ENCODE peak calls at places on chromosomes 1 and 21, in seven cellular contexts. One of them, this sample, is unnamed.

GRCh38 chr1:187476671-187477070 is 647.9 kb downstream of the PLA2G4A start:
- DNase-seq in neural progenitor cell: peak
- DNase-seq in hepatocyte: no peak
- DNase-seq in HL-60: no peak
- DNase-seq in CD8-positive, alpha-beta T cell: no peak
- DNase-seq in SK-N-SH: peak
- DNase-seq in lower lobe of right lung: no peak
- DNase-seq in this sample: no peak

GRCh38 chr1:59605184-59605583 is 209.6 kb upstream of the HOOK1 start:
- DNase-seq in neural progenitor cell: no peak
- DNase-seq in SK-N-SH: no peak
- DNase-seq in HL-60: no peak
- DNase-seq in CD8-positive, alpha-beta T cell: no peak
- DNase-seq in lower lobe of right lung: no peak
- DNase-seq in hepatocyte: no peak
- DNase-seq in this sample: no peak

GRCh38 chr1:43067856-43068751 is 104.0 kb downstream of the EBNA1BP2 start:
- DNase-seq in lower lobe of right lung: no peak
- DNase-seq in SK-N-SH: peak
- DNase-seq in neural progenitor cell: peak
- DNase-seq in CD8-positive, alpha-beta T cell: peak
- DNase-seq in hepatocyte: no peak
- DNase-seq in HL-60: no peak
- DNase-seq in this sample: no peak

GRCh38 chr1:18297896-18298648 is 182.7 kb upstream of the KLHDC7A start:
- DNase-seq in neural progenitor cell: peak
- DNase-seq in lower lobe of right lung: no peak
- DNase-seq in HL-60: no peak
- DNase-seq in SK-N-SH: no peak
- DNase-seq in CD8-positive, alpha-beta T cell: no peak
- DNase-seq in hepatocyte: no peak
- DNase-seq in this sample: no peak

GRCh38 chr21:45219517-45219916 is 68.2 kb downstream of the POFUT2 start:
- DNase-seq in hepatocyte: no peak
- DNase-seq in SK-N-SH: no peak
- DNase-seq in HL-60: no peak
- DNase-seq in CD8-positive, alpha-beta T cell: no peak
- DNase-seq in neural progenitor cell: no peak
- DNase-seq in lower lobe of right lung: no peak
- DNase-seq in this sample: no peak

GRCh38 chr21:18987515-18988026 is 584.0 kb upstream of the TMPRSS15 start:
- DNase-seq in SK-N-SH: no peak
- DNase-seq in HL-60: no peak
- DNase-seq in neural progenitor cell: no peak
- DNase-seq in CD8-positive, alpha-beta T cell: no peak
- DNase-seq in hepatocyte: no peak
- DNase-seq in lower lobe of right lung: no peak
- DNase-seq in this sample: no peak

GRCh38 chr1:98260839-98261238 is 340.0 kb upstream of the DPYD start:
- DNase-seq in hepatocyte: no peak
- DNase-seq in HL-60: no peak
- DNase-seq in SK-N-SH: no peak
- DNase-seq in lower lobe of right lung: no peak
- DNase-seq in CD8-positive, alpha-beta T cell: no peak
- DNase-seq in neural progenitor cell: no peak
- DNase-seq in this sample: no peak

GRCh38 chr21:46253610-46254124 is 25.1 kb upstream of the LSS start:
- DNase-seq in CD8-positive, alpha-beta T cell: peak
- DNase-seq in hepatocyte: peak
- DNase-seq in lower lobe of right lung: no peak
- DNase-seq in neural progenitor cell: no peak
- DNase-seq in HL-60: peak
- DNase-seq in SK-N-SH: no peak
- DNase-seq in this sample: no peak

GRCh38 chr1:11655263-11656079 is 794 bp downstream of the FBXO44 start:
- DNase-seq in hepatocyte: no peak
- DNase-seq in neural progenitor cell: peak
- DNase-seq in CD8-positive, alpha-beta T cell: no peak
- DNase-seq in lower lobe of right lung: no peak
- DNase-seq in HL-60: no peak
- DNase-seq in SK-N-SH: no peak
- DNase-seq in this sample: no peak

GRCh38 chr1:25780318-25781129 is 19.5 kb upstream of the SELENON start:
- DNase-seq in lower lobe of right lung: no peak
- DNase-seq in neural progenitor cell: peak
- DNase-seq in SK-N-SH: no peak
- DNase-seq in HL-60: no peak
- DNase-seq in hepatocyte: peak
- DNase-seq in CD8-positive, alpha-beta T cell: no peak
- DNase-seq in this sample: no peak

GRCh38 chr1:95086949-95087533 is 14.3 kb upstream of the ALG14 start:
- DNase-seq in SK-N-SH: no peak
- DNase-seq in CD8-positive, alpha-beta T cell: no peak
- DNase-seq in HL-60: no peak
- DNase-seq in neural progenitor cell: no peak
- DNase-seq in hepatocyte: peak
- DNase-seq in lower lobe of right lung: no peak
- DNase-seq in this sample: no peak

GRCh38 chr1:152580433-152580832 is at the start of gene LCE3D:
- DNase-seq in lower lobe of right lung: no peak
- DNase-seq in HL-60: no peak
- DNase-seq in SK-N-SH: no peak
- DNase-seq in CD8-positive, alpha-beta T cell: no peak
- DNase-seq in neural progenitor cell: no peak
- DNase-seq in hepatocyte: no peak
- DNase-seq in this sample: no peak

GRCh38 chr1:43509007-43509739 is 21.5 kb upstream of the PTPRF start:
- DNase-seq in CD8-positive, alpha-beta T cell: no peak
- DNase-seq in hepatocyte: no peak
- DNase-seq in SK-N-SH: no peak
- DNase-seq in HL-60: no peak
- DNase-seq in neural progenitor cell: no peak
- DNase-seq in lower lobe of right lung: no peak
- DNase-seq in this sample: no peak

GRCh38 chr1:29417971-29418370 is 181.6 kb downstream of the PTPRU start:
- DNase-seq in neural progenitor cell: no peak
- DNase-seq in HL-60: no peak
- DNase-seq in lower lobe of right lung: no peak
- DNase-seq in CD8-positive, alpha-beta T cell: no peak
- DNase-seq in hepatocyte: no peak
- DNase-seq in SK-N-SH: no peak
- DNase-seq in this sample: no peak

GRCh38 chr1:160637821-160638539 is 8.9 kb downstream of the SLAMF1 start:
- DNase-seq in lower lobe of right lung: no peak
- DNase-seq in SK-N-SH: no peak
- DNase-seq in CD8-positive, alpha-beta T cell: peak
- DNase-seq in HL-60: no peak
- DNase-seq in neural progenitor cell: no peak
- DNase-seq in hepatocyte: no peak
- DNase-seq in this sample: no peak

GRCh38 chr1:53583021-53583902 is 124.1 kb downstream of the DMRTB1 start:
- DNase-seq in neural progenitor cell: no peak
- DNase-seq in lower lobe of right lung: no peak
- DNase-seq in HL-60: no peak
- DNase-seq in CD8-positive, alpha-beta T cell: no peak
- DNase-seq in hepatocyte: peak
- DNase-seq in SK-N-SH: no peak
- DNase-seq in this sample: no peak

GRCh38 chr1:1758059-1758621 is 20.1 kb downstream of the NADK start:
- DNase-seq in neural progenitor cell: no peak
- DNase-seq in HL-60: no peak
- DNase-seq in SK-N-SH: no peak
- DNase-seq in CD8-positive, alpha-beta T cell: no peak
- DNase-seq in hepatocyte: no peak
- DNase-seq in lower lobe of right lung: peak
- DNase-seq in this sample: no peak

GRCh38 chr21:41895643-41896493 is 16.7 kb upstream of the PRDM15 start:
- DNase-seq in SK-N-SH: no peak
- DNase-seq in lower lobe of right lung: no peak
- DNase-seq in hepatocyte: no peak
- DNase-seq in neural progenitor cell: no peak
- DNase-seq in HL-60: no peak
- DNase-seq in CD8-positive, alpha-beta T cell: peak
- DNase-seq in this sample: no peak

GRCh38 chr21:34029724-34030528 is 43.5 kb upstream of the MRPS6 start:
- DNase-seq in lower lobe of right lung: no peak
- DNase-seq in CD8-positive, alpha-beta T cell: peak
- DNase-seq in SK-N-SH: peak
- DNase-seq in neural progenitor cell: peak
- DNase-seq in hepatocyte: peak
- DNase-seq in HL-60: no peak
- DNase-seq in this sample: peak

GRCh38 chr1:2255420-2256369 is 27.6 kb downstream of the SKI start:
- DNase-seq in CD8-positive, alpha-beta T cell: peak
- DNase-seq in neural progenitor cell: no peak
- DNase-seq in SK-N-SH: peak
- DNase-seq in hepatocyte: no peak
- DNase-seq in HL-60: peak
- DNase-seq in lower lobe of right lung: no peak
- DNase-seq in this sample: no peak

GRCh38 chr1:101207891-101208290 is 28.9 kb upstream of the S1PR1 start:
- DNase-seq in neural progenitor cell: no peak
- DNase-seq in hepatocyte: no peak
- DNase-seq in CD8-positive, alpha-beta T cell: no peak
- DNase-seq in HL-60: no peak
- DNase-seq in SK-N-SH: no peak
- DNase-seq in lower lobe of right lung: no peak
- DNase-seq in this sample: no peak

GRCh38 chr21:41425954-41426655 is at the start of gene MX1:
- DNase-seq in SK-N-SH: peak
- DNase-seq in hepatocyte: peak
- DNase-seq in HL-60: no peak
- DNase-seq in lower lobe of right lung: peak
- DNase-seq in neural progenitor cell: peak
- DNase-seq in CD8-positive, alpha-beta T cell: peak
- DNase-seq in this sample: no peak

GRCh38 chr1:231971397-231972233 is 345.0 kb downstream of the DISC1 start:
- DNase-seq in neural progenitor cell: no peak
- DNase-seq in lower lobe of right lung: no peak
- DNase-seq in CD8-positive, alpha-beta T cell: no peak
- DNase-seq in hepatocyte: no peak
- DNase-seq in SK-N-SH: peak
- DNase-seq in HL-60: no peak
- DNase-seq in this sample: no peak

GRCh38 chr1:92698932-92699331 is 86.0 kb downstream of the EVI5 start:
- DNase-seq in SK-N-SH: no peak
- DNase-seq in hepatocyte: no peak
- DNase-seq in HL-60: no peak
- DNase-seq in CD8-positive, alpha-beta T cell: no peak
- DNase-seq in lower lobe of right lung: no peak
- DNase-seq in neural progenitor cell: no peak
- DNase-seq in this sample: no peak

GRCh38 chr1:8765253-8765652 is 52.2 kb downstream of the RERE start:
- DNase-seq in lower lobe of right lung: no peak
- DNase-seq in SK-N-SH: no peak
- DNase-seq in neural progenitor cell: no peak
- DNase-seq in HL-60: no peak
- DNase-seq in CD8-positive, alpha-beta T cell: no peak
- DNase-seq in hepatocyte: no peak
- DNase-seq in this sample: no peak

GRCh38 chr1:63611231-63611630 is 18.0 kb downstream of the PGM1 start:
- DNase-seq in HL-60: no peak
- DNase-seq in hepatocyte: no peak
- DNase-seq in SK-N-SH: no peak
- DNase-seq in lower lobe of right lung: no peak
- DNase-seq in CD8-positive, alpha-beta T cell: no peak
- DNase-seq in neural progenitor cell: peak
- DNase-seq in this sample: peak
- H3K27ac ChIP-seq in HL-60: no peak
- H3K27ac ChIP-seq in hepatocyte: no peak
- H3K27ac ChIP-seq in SK-N-SH: no peak
- H3K27ac ChIP-seq in lower lobe of right lung: no peak
- H3K27ac ChIP-seq in CD8-positive, alpha-beta T cell: no peak
- H3K27ac ChIP-seq in neural progenitor cell: no peak
- H3K27ac ChIP-seq in this sample: peak

GRCh38 chr1:156928043-156928602 is 7.7 kb downstream of the LRRC71 start:
- DNase-seq in hepatocyte: no peak
- DNase-seq in CD8-positive, alpha-beta T cell: no peak
- DNase-seq in SK-N-SH: no peak
- DNase-seq in HL-60: no peak
- DNase-seq in neural progenitor cell: no peak
- DNase-seq in lower lobe of right lung: no peak
- DNase-seq in this sample: no peak
- H3K4me3 ChIP-seq in hepatocyte: no peak
- H3K4me3 ChIP-seq in CD8-positive, alpha-beta T cell: peak
- H3K4me3 ChIP-seq in SK-N-SH: peak
- H3K4me3 ChIP-seq in HL-60: no peak
- H3K4me3 ChIP-seq in neural progenitor cell: peak
- H3K4me3 ChIP-seq in lower lobe of right lung: peak
- H3K4me3 ChIP-seq in this sample: no peak

GRCh38 chr1:77889240-77889637 is 815 bp downstream of the NEXN start:
- DNase-seq in CD8-positive, alpha-beta T cell: no peak
- DNase-seq in SK-N-SH: no peak
- DNase-seq in neural progenitor cell: peak
- DNase-seq in HL-60: no peak
- DNase-seq in lower lobe of right lung: no peak
- DNase-seq in hepatocyte: peak
- DNase-seq in this sample: peak

GRCh38 chr1:77888429-77889239 is at the start of gene NEXN:
- DNase-seq in SK-N-SH: peak
- DNase-seq in CD8-positive, alpha-beta T cell: peak
- DNase-seq in neural progenitor cell: peak
- DNase-seq in HL-60: peak
- DNase-seq in hepatocyte: peak
- DNase-seq in lower lobe of right lung: peak
- DNase-seq in this sample: peak

GRCh38 chr1:77889671-77890070 is 1.2 kb downstream of the NEXN start:
- DNase-seq in neural progenitor cell: no peak
- DNase-seq in hepatocyte: peak
- DNase-seq in SK-N-SH: no peak
- DNase-seq in HL-60: no peak
- DNase-seq in CD8-positive, alpha-beta T cell: no peak
- DNase-seq in lower lobe of right lung: no peak
- DNase-seq in this sample: no peak

GRCh38 chr1:77891200-77891599 is 2.8 kb downstream of the NEXN start:
- DNase-seq in hepatocyte: no peak
- DNase-seq in neural progenitor cell: no peak
- DNase-seq in lower lobe of right lung: no peak
- DNase-seq in HL-60: no peak
- DNase-seq in CD8-positive, alpha-beta T cell: no peak
- DNase-seq in SK-N-SH: no peak
- DNase-seq in this sample: no peak

GRCh38 chr1:77888071-77888428 is 374 bp upstream of the NEXN start:
- DNase-seq in neural progenitor cell: no peak
- DNase-seq in CD8-positive, alpha-beta T cell: no peak
- DNase-seq in HL-60: no peak
- DNase-seq in hepatocyte: peak
- DNase-seq in SK-N-SH: no peak
- DNase-seq in lower lobe of right lung: no peak
- DNase-seq in this sample: no peak
- H3K27ac ChIP-seq in neural progenitor cell: peak
- H3K27ac ChIP-seq in CD8-positive, alpha-beta T cell: no peak
- H3K27ac ChIP-seq in HL-60: no peak
- H3K27ac ChIP-seq in hepatocyte: peak
- H3K27ac ChIP-seq in SK-N-SH: peak
- H3K27ac ChIP-seq in lower lobe of right lung: peak
- H3K27ac ChIP-seq in this sample: peak

DNA sequence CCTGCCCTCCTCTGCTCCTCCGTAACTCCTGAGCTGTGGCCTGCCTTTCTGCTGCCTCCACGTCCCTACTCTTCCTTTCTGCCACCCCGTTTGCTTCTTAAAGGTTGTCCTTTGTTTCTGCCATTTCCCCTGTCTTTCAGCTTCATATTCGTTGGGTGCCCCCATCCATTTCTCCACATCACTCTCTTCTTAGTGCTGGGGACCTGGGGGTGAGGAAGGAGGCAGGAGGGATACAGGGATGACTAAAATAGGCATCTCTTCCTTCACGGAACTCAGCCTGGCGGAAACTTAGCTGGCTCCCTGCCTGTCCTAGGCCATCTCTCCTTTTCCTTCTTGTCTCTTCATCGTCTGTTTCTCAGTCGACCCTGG is 67.0 kb upstream of the CD1D start:
- DNase-seq in HL-60: no peak
- DNase-seq in lower lobe of right lung: no peak
- DNase-seq in neural progenitor cell: no peak
- DNase-seq in hepatocyte: no peak
- DNase-seq in CD8-positive, alpha-beta T cell: no peak
- DNase-seq in SK-N-SH: no peak
- DNase-seq in this sample: no peak
- H3K4me3 ChIP-seq in HL-60: peak
- H3K4me3 ChIP-seq in lower lobe of right lung: peak
- H3K4me3 ChIP-seq in neural progenitor cell: peak
- H3K4me3 ChIP-seq in hepatocyte: peak
- H3K4me3 ChIP-seq in CD8-positive, alpha-beta T cell: peak
- H3K4me3 ChIP-seq in SK-N-SH: peak
- H3K4me3 ChIP-seq in this sample: peak

This sample was measured in neuronal stem cell.